ENCODE peak calls at places on chromosomes 13 and 19, in six cellular contexts. A, D, W, S, P and V are unnamed samples. For H3K4me1, the result is how much of the 10 kb centered on the place peaks cover.

GRCh38 chr19:15240539-15240938 is 8.3 kb upstream of the EPHX3 start:
- DNase-seq in W (no peak), D (no peak), S (no peak), A (no peak), P (no peak), V (no peak)

GRCh38 chr19:33064778-33065550 is at the start of gene RHPN2:
- DNase-seq in A (peak), D (peak), S (peak), P (peak), W (peak), V (no peak)

GRCh38 chr19:36420961-36421748 is 2.7 kb upstream of the ZFP82 start:
- DNase-seq in S (peak), W (no peak), A (peak), D (peak), P (peak), V (no peak)

GRCh38 chr19:7689165-7689564 is 8.5 kb downstream of the TRAPPC5 start:
- DNase-seq in D (no peak), S (no peak), W (no peak), A (no peak), P (no peak), V (no peak)

GRCh38 chr13:60509601-60510386 is 112.8 kb downstream of the TDRD3 start:
- DNase-seq in D (no peak), S (no peak), W (no peak), A (no peak), P (no peak), V (no peak)

GRCh38 chr13:33441015-33441414 is 155.5 kb upstream of the STARD13 start:
- DNase-seq in W (peak), P (peak), D (peak), A (no peak), S (peak), V (no peak)

GRCh38 chr13:106352850-106353249 is 182.6 kb downstream of the EFNB2 start:
- DNase-seq in P (no peak), W (no peak), D (no peak), S (no peak), A (no peak), V (no peak)

GRCh38 chr13:71306821-71307220 is 560.2 kb downstream of the DACH1 start:
- DNase-seq in D (no peak), P (no peak), W (no peak), A (peak), S (peak), V (no peak)

GRCh38 chr19:34173145-34173956 is 1.0 kb downstream of the LSM14A start:
- DNase-seq in S (peak), W (peak), A (peak), D (peak), P (peak), V (peak)

GRCh38 chr19:31350033-31350692 is 927 bp upstream of the TSHZ3 start:
- DNase-seq in S (no peak), P (no peak), D (no peak), W (no peak), A (no peak), V (no peak)

GRCh38 chr13:103168901-103169508 is 102.8 kb upstream of the SLC10A2 start:
- DNase-seq in W (no peak), S (no peak), P (no peak), D (no peak), A (no peak), V (no peak)

GRCh38 chr13:51858433-51859247 is 3.1 kb upstream of the CCDC70 start:
- DNase-seq in D (no peak), A (no peak), W (peak), P (no peak), S (no peak), V (no peak)

GRCh38 chr13:79459906-79460305 is 21.0 kb upstream of the NDFIP2 start:
- DNase-seq in S (no peak), W (no peak), A (no peak), P (no peak), D (no peak), V (no peak)

GRCh38 chr19:4908781-4909171 is 525 bp upstream of the UHRF1 start:
- DNase-seq in S (no peak), W (no peak), P (no peak), A (no peak), D (no peak), V (no peak)

GRCh38 chr19:48735031-48735615 is 5.3 kb downstream of the RASIP1 start:
- DNase-seq in A (no peak), P (peak), W (peak), D (no peak), S (peak), V (no peak)

GRCh38 chr13:66425741-66426140 is 804.4 kb downstream of the PCDH9 start:
- DNase-seq in A (no peak), D (no peak), P (no peak), W (no peak), S (no peak), V (no peak)

GRCh38 chr19:45113628-45114027 is 20.6 kb downstream of the PPP1R37 start:
- DNase-seq in W (no peak), S (no peak), A (no peak), P (no peak), D (peak), V (peak)

GRCh38 chr19:35143818-35144217 is 763 bp downstream of the FXYD7 start:
- DNase-seq in P (no peak), A (no peak), D (no peak), S (no peak), W (no peak), V (no peak)

GRCh38 chr19:13165091-13165997 is 15.1 kb downstream of the IER2 start:
- DNase-seq in D (no peak), S (peak), A (no peak), P (no peak), W (peak), V (no peak)

GRCh38 chr19:13163609-13164364 is 13.6 kb downstream of the IER2 start:
- DNase-seq in A (peak), P (peak), D (peak), W (peak), S (peak), V (peak)

GRCh38 chr19:13164370-13165090 is 14.3 kb downstream of the IER2 start:
- DNase-seq in A (peak), D (peak), S (peak), W (peak), P (peak), V (peak)

GRCh38 chr19:13160557-13160956 is 10.3 kb downstream of the IER2 start:
- DNase-seq in S (no peak), P (no peak), D (peak), A (no peak), W (peak), V (no peak)

DNA sequence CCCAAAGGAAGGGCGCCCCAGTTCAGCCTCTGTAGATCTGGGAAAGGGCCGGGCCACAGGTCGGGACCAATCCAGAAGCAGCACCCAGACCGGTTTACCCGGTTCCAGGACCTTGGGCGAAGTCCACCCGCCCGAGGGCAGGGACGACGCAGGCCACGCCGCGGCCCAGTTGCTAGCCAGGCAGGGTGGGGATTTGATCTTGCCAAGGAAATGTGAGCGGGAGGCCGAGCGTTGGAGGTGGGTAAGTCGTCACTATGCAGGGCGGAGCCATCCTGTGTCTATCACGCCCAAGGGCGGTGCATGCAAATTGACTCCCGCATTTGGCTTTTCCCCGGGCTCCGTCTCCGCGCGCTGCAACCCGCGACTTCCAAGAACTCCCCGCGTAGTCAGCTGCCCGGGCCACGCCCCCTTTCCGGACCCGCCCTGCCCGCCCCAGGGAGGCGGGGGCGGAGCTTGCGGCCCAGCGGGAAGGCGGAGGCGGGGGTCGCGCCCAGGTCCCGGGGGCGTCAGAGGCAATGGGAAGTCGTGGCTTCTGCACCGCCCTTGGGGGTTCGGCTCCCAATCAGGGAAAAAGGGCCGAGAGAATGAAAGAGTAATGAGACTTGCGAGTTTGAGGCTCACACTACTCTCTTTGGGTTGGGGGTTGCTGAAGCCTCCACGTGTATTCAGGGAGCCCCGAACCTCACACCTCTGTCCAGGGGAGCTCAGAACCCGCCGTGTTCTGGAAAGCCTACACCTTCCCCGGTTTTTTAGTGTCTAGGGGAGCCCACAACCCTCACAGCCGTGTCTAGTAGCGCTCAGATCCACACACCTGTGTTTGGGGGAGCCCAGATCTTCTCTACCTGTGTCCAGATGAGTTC is 12.8 kb downstream of the IER2 start:
- DNase-seq in D (peak), P (peak), A (peak), S (peak), W (peak), V (peak)
- H3K4me1 ChIP-seq in D (half or more), P (under half), A (under half), S (under half), W (half or more), V (under half)

DNA sequence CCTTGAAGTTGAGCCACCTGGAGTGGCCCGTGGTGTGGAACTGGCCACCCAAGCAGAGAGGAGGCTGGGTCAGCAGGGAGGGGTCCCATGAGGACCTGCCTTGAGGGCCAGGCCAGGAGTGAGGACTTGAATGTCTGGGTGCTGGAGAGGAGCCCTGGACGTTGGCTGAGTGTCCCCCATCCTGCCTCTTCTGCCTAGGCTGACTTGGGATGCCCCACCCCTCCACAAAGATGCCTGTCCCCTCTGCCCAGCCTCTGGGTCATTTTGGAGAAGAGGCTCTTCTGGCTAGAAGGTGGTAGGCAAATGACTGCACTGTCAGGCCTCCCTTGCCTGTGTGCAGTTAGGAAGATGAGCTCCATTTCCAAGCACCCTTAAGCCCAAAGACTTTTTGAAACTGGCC is 1.7 kb downstream of the SSBP4 start:
- DNase-seq in S (no peak), A (no peak), P (no peak), W (no peak), D (peak), V (no peak)
- H3K4me1 ChIP-seq in S (under half), A (under half), P (under half), W (under half), D (half or more), V (under half)

GRCh38 chr19:40673377-40673776 is 17.1 kb downstream of the NUMBL start:
- DNase-seq in P (no peak), S (no peak), A (no peak), D (no peak), W (no peak), V (no peak)

GRCh38 chr19:40671404-40671803 is 19.0 kb downstream of the NUMBL start:
- DNase-seq in D (no peak), A (no peak), P (no peak), S (no peak), W (no peak), V (peak)

GRCh38 chr19:40672573-40673299 is 17.7 kb downstream of the NUMBL start:
- DNase-seq in D (no peak), A (no peak), S (no peak), W (no peak), P (no peak), V (no peak)

GRCh38 chr19:40674291-40674690 is 16.2 kb downstream of the NUMBL start:
- DNase-seq in D (no peak), S (no peak), P (no peak), A (no peak), W (no peak), V (no peak)

DNA sequence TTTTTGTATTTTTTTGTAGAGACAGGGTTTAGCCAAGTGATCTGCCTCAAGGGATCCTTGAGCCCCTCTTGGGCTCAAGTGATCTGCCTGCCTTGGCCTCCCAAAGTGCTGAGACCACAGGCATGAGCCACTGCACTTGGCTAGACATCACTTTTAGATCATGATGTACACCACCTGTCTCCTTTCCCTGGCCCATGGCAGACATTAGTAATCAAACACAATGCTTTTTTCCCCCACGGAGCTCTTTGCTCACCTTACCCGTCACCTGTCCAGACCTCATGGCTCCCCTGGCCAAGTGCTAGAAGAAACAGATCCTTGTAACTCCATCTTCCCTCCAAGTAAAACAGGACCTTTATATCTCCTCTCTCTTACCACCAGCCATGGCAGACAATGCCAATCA is 18.4 kb downstream of the NUMBL start:
- DNase-seq in D (no peak), P (no peak), W (no peak), A (no peak), S (no peak), V (no peak)
- H3K4me1 ChIP-seq in D (under half), P (under half), W (under half), A (under half), S (under half), V (under half)

DNA sequence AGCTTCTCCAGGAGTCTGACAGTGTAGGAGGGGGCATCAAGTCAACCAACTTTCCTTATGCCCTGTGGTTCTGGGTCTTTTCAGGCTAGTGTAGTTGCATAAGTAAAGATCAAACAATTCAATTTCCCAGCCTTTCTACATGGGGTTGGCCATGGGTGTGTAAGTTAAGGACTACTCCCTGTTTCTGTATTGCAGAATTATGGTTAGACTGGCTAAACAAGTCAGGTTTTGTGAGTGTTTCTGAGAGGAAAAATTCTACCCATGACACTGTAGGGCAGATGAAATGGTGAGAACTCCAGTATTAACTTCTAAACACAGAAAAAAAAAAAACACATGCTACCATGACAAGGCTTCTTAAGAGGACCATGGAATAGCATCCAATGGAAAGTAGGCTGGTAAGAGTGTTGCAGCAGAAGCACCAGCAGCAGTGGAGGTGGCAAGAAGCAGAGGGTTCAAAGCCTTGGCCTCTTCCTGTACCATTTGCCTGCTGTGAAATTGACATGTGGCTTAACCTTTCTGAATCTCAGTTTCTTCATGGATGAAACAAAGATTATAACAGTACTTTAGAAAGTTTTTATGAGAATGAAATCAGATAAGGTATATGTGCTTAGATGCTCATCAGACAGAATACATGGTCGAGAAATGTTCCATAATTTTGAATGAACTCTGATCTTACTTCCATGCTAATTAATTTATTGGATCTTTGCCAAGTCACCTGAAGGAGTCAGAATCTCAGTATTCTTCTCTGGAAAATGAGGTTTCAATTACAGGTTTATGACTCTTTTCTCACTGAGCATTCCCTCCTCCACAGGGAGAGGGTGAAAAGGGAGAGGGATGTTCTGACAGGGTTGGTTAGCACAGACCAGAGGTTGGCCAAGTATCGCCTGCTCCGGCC is 11.4 kb upstream of the SCEL start:
- DNase-seq in S (no peak), A (no peak), D (no peak), P (no peak), W (no peak), V (no peak)
- H3K4me1 ChIP-seq in S (under half), A (under half), D (under half), P (under half), W (under half), V (under half)

DNA sequence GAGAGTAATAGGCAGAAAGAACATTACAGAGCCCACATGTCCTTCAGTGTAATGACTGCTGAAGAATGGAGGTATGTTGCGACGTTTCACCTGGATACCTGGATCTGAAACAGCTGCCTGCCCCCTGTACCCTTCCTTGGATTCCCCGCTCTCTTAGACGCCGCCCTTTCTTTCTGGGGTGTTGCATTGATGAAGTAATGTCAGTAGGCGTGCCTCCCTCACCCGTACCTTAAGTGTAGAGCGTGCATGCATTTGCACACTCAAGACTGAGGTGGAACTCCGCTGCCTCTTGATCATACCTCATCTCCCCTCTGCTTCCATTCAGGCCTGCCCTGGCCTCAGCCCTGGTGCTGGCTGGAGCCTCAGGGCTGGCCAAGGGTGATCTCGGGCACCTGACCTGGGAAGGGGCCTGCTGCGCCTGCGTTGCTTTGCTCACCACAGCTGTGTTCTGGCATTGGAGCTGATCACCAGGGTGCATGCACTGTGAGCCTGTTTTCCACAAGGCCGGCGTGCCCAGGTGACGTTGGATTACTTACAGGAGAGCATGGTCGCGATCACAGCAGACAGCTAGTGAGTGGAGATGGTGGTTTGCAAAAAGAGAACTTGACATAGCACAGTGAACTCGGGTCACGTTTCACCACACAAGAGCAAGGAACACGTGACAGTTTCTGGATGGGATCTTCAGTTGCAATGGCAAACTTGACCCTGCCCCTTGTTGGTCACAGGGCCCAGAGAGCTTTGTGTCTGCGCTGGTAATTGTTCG is 99.0 kb downstream of the ARHGEF7 start:
- DNase-seq in W (no peak), A (no peak), D (no peak), P (no peak), S (no peak), V (no peak)
- H3K4me1 ChIP-seq in W (under half), A (under half), D (under half), P (under half), S (under half), V (under half)

GRCh38 chr19:38801359-38802095 is 11.2 kb downstream of the LGALS4 start:
- DNase-seq in A (no peak), D (no peak), S (no peak), P (no peak), W (no peak), V (no peak)
- H3K4me1 ChIP-seq in A (under half), D (under half), S (under half), P (under half), W (under half), V (under half)